ENCODE peak calls at places on chromosomes 4 and X, in seven cellular contexts. F is SK-N-SH, C is GM12878, V is GM12892, O is HepG2, D is K562, J is GM12891. G is an unnamed sample.

GRCh38 chr4:88582493-88582892 is 9.8 kb upstream of the HERC3 start:
- DNase-seq in F (no peak), C (no peak), V (no peak), O (no peak), D (no peak), J (no peak), G (no peak)

GRCh38 chr4:7503597-7503996 is 68.9 kb upstream of the PSAPL1 start:
- DNase-seq in F (no peak), C (no peak), V (no peak), O (no peak), D (no peak), J (no peak), G (no peak)

GRCh38 chr4:55214172-55214571 is 88.8 kb upstream of the KDR start:
- DNase-seq in F (peak), C (no peak), V (no peak), O (no peak), D (no peak), J (no peak), G (no peak)

GRCh38 chrX:17009856-17010650 is 63.6 kb downstream of the REPS2 start:
- DNase-seq in F (no peak), C (no peak), V (no peak), O (no peak), D (no peak), J (no peak), G (no peak)

GRCh38 chr4:139410312-139410711 is 43.6 kb upstream of the RAB33B start:
- DNase-seq in F (no peak), C (no peak), V (no peak), O (no peak), D (no peak), J (no peak), G (no peak)

GRCh38 chr4:45580306-45580705 is 543.5 kb downstream of the GABRG1 start:
- DNase-seq in F (no peak), C (no peak), V (no peak), O (no peak), D (no peak), J (no peak), G (no peak)

GRCh38 chr4:6509587-6509986 is 37.2 kb upstream of the PPP2R2C start:
- DNase-seq in F (no peak), C (no peak), V (no peak), O (no peak), D (no peak), J (no peak), G (no peak)

GRCh38 chrX:102712967-102713677 is 874 bp downstream of the GPRASP2 start:
- DNase-seq in F (peak), C (no peak), V (peak), O (no peak), D (peak), J (no peak), G (peak)

GRCh38 chr4:4479366-4479765 is 62.5 kb downstream of the STX18 start:
- DNase-seq in F (no peak), C (no peak), V (no peak), O (no peak), D (no peak), J (no peak), G (no peak)

GRCh38 chr4:128830906-128831525 is 21.5 kb downstream of the JADE1 start:
- DNase-seq in F (no peak), C (no peak), V (no peak), O (no peak), D (no peak), J (no peak), G (no peak)

GRCh38 chrX:149916745-149917392 is 12.5 kb upstream of the HSFX4 start:
- DNase-seq in F (no peak), C (peak), V (no peak), O (no peak), D (no peak), J (no peak), G (no peak)

GRCh38 chr4:153221783-153222161 is 17.5 kb downstream of the TRIM2 start:
- DNase-seq in F (no peak), C (no peak), V (no peak), O (no peak), D (no peak), J (no peak), G (no peak)

GRCh38 chr4:139458999-139459398 is 5.1 kb downstream of the RAB33B start:
- DNase-seq in F (no peak), C (no peak), V (no peak), O (peak), D (no peak), J (no peak), G (no peak)

GRCh38 chrX:16786791-16787735 is 797 bp downstream of the TXLNG start:
- DNase-seq in F (peak), C (no peak), V (peak), O (no peak), D (peak), J (peak), G (no peak)

GRCh38 chr4:64384237-64385176 is 24.7 kb downstream of the TECRL start:
- DNase-seq in F (no peak), C (no peak), V (no peak), O (no peak), D (no peak), J (no peak), G (no peak)

GRCh38 chr4:6188687-6189305 is 11.6 kb downstream of the JAKMIP1 start:
- DNase-seq in F (peak), C (no peak), V (no peak), O (no peak), D (no peak), J (no peak), G (no peak)

GRCh38 chr4:103264905-103265304 is 66.8 kb upstream of the CENPE start:
- DNase-seq in F (no peak), C (no peak), V (no peak), O (no peak), D (no peak), J (no peak), G (no peak)

GRCh38 chrX:72027024-72027913 is 104.4 kb downstream of the RTL5 start:
- DNase-seq in F (no peak), C (no peak), V (no peak), O (no peak), D (no peak), J (no peak), G (peak)

GRCh38 chrX:40090050-40090804 is 7.5 kb downstream of the BCOR start:
- DNase-seq in F (peak), C (no peak), V (no peak), O (no peak), D (peak), J (no peak), G (no peak)

GRCh38 chr4:107736924-107737448 is 17.0 kb upstream of the PAPSS1 start:
- DNase-seq in F (peak), C (no peak), V (no peak), O (peak), D (peak), J (no peak), G (peak)

GRCh38 chrX:30317308-30317707 is 8.1 kb upstream of the NR0B1 start:
- DNase-seq in F (no peak), C (no peak), V (no peak), O (no peak), D (no peak), J (no peak), G (no peak)

GRCh38 chr4:132493476-132493875 is 655.6 kb upstream of the PCDH10 start:
- DNase-seq in F (no peak), C (no peak), V (no peak), O (no peak), D (no peak), J (no peak), G (no peak)

GRCh38 chrX:84441143-84441542 is 61.1 kb downstream of the HDX start:
- DNase-seq in F (no peak), C (no peak), V (no peak), O (no peak), D (no peak), J (no peak), G (no peak)

GRCh38 chr4:5988086-5988845 is 30.0 kb downstream of the C4orf50 start:
- DNase-seq in F (no peak), C (no peak), V (no peak), O (no peak), D (no peak), J (no peak), G (no peak)

GRCh38 chrX:149248073-149248625 is 257.0 kb downstream of the IDS start:
- DNase-seq in F (no peak), C (no peak), V (no peak), O (no peak), D (no peak), J (no peak), G (no peak)

GRCh38 chr4:4783847-4784246 is 75.6 kb upstream of the MSX1 start:
- DNase-seq in F (no peak), C (no peak), V (no peak), O (no peak), D (no peak), J (no peak), G (no peak)

GRCh38 chrX:107729558-107730297 is 45.9 kb downstream of the TSC22D3 start:
- DNase-seq in F (no peak), C (no peak), V (no peak), O (no peak), D (no peak), J (no peak), G (no peak)

GRCh38 chr4:101792056-101792575 is 1.6 kb downstream of the BANK1 start:
- DNase-seq in F (no peak), C (no peak), V (no peak), O (no peak), D (no peak), J (no peak), G (no peak)

GRCh38 chr4:74546020-74546419 is 101.1 kb downstream of the AREG start:
- DNase-seq in F (no peak), C (no peak), V (no peak), O (no peak), D (no peak), J (no peak), G (no peak)

GRCh38 chr4:8435656-8436121 is 4.8 kb downstream of the ACOX3 start:
- DNase-seq in F (no peak), C (peak), V (peak), O (no peak), D (no peak), J (peak), G (no peak)

GRCh38 chr4:10164877-10165283 is 48.3 kb upstream of the WDR1 start:
- DNase-seq in F (peak), C (no peak), V (no peak), O (peak), D (peak), J (no peak), G (peak)

GRCh38 chr4:174136013-174136412 is 147.5 kb downstream of the FBXO8 start:
- DNase-seq in F (peak), C (no peak), V (no peak), O (no peak), D (no peak), J (no peak), G (no peak)

GRCh38 chr4:18203936-18204335 is 182.4 kb upstream of the LCORL start:
- DNase-seq in F (no peak), C (no peak), V (no peak), O (no peak), D (no peak), J (no peak), G (no peak)

GRCh38 chr4:89640620-89641366 is 196.2 kb downstream of the SNCA start:
- DNase-seq in F (peak), C (no peak), V (no peak), O (peak), D (peak), J (no peak), G (peak)

GRCh38 chrX:41409006-41409405 is 38.1 kb upstream of the NYX start:
- DNase-seq in F (no peak), C (no peak), V (no peak), O (no peak), D (no peak), J (no peak), G (no peak)

GRCh38 chrX:123909498-123909897 is 49.6 kb downstream of the XIAP start:
- DNase-seq in F (no peak), C (no peak), V (no peak), O (no peak), D (no peak), J (no peak), G (no peak)

DNA sequence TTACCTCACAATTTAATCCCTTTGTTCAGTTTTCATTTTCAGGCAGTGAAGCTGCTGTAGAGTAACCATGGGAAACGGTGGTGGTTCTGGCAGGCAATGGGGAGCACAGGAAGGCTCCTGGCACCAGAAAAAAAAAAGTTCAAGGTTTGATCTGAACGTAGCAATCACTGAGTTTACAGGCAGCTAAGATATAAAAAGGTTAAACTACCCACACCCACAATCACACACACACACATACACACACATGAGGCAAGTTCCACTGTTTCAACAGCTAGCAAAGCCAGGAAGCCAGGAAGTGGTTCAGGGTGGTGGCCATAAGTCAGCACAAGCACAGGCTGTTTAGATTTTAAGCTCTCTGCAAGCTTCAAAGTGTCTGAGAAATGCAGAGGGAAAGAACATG is at the start of gene SULT1B1:
- DNase-seq in F (no peak), C (no peak), V (no peak), O (no peak), D (no peak), J (no peak), G (no peak)
- TF ChIP-seq POLR2AphosphoS5 in F (no peak), C (no peak), V (no peak), O (no peak), D (no peak), J (no peak), G (no peak)

GRCh38 chr4:147453561-147454141 is 27.2 kb upstream of the EDNRA start:
- DNase-seq in F (no peak), C (no peak), V (no peak), O (no peak), D (no peak), J (no peak), G (no peak)
- TF ChIP-seq TAF1 in F (no peak), C (no peak), V (no peak), O (no peak), D (no peak), J (no peak), G (no peak)

GRCh38 chrX:56069299-56069941 is 162.7 kb upstream of the KLF8 start:
- DNase-seq in F (no peak), C (no peak), V (no peak), O (no peak), D (no peak), J (no peak), G (no peak)
- TF ChIP-seq POLR2AphosphoS5 in F (no peak), C (no peak), V (no peak), O (no peak), D (no peak), J (no peak), G (no peak)

GRCh38 chrX:119871245-119871598 is 311 bp downstream of the RNF113A start:
- DNase-seq in F (peak), C (no peak), V (no peak), O (no peak), D (no peak), J (no peak), G (no peak)

GRCh38 chrX:119871599-119872395 is at the start of the genes NDUFA1 and RNF113A:
- DNase-seq in F (peak), C (peak), V (peak), O (peak), D (peak), J (peak), G (peak)

DNA sequence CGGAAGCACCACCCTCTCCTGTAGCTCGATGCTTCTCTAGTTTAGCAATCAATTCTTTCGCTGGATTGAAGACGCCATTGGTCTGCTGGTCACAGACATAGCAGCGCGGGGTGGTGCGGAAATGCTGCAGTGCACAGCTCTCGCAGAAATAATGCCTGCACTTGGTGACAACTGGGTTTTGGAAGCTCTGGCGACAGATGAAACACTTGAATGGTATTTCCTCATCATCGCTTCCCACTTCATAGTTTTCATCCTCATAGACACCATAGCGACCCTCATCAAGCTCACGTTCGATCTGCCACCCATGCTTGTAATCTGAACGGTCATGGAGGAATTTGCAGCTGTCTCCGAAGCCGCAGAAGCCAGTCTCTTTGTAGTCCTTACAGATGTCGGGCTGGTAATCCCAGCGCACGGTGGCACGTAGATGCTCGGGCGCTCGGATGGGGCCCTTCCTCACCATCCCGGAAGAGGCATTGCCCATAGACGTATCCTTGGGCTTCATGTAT is 854 bp downstream of the RNF113A start:
- DNase-seq in F (peak), C (no peak), V (no peak), O (peak), D (peak), J (no peak), G (no peak)
- TF ChIP-seq TAF1 in F (no peak), C (no peak), V (peak), O (no peak), D (no peak), J (no peak), G (no peak)

GRCh38 chrX:38879631-38880220 is 78.5 kb downstream of the MID1IP1 start:
- DNase-seq in F (no peak), C (no peak), V (no peak), O (no peak), D (no peak), J (no peak), G (no peak)
- TF ChIP-seq POLR2AphosphoS5 in F (no peak), C (no peak), V (no peak), O (no peak), D (no peak), J (no peak), G (no peak)

GRCh38 chrX:940691-941090 is 271.8 kb downstream of the CRLF2 start:
- DNase-seq in F (no peak), C (no peak), V (no peak), O (no peak), D (no peak), J (no peak), G (no peak)
- TF ChIP-seq TAF1 in F (no peak), C (no peak), V (no peak), O (no peak), D (no peak), J (no peak), G (no peak)

DNA sequence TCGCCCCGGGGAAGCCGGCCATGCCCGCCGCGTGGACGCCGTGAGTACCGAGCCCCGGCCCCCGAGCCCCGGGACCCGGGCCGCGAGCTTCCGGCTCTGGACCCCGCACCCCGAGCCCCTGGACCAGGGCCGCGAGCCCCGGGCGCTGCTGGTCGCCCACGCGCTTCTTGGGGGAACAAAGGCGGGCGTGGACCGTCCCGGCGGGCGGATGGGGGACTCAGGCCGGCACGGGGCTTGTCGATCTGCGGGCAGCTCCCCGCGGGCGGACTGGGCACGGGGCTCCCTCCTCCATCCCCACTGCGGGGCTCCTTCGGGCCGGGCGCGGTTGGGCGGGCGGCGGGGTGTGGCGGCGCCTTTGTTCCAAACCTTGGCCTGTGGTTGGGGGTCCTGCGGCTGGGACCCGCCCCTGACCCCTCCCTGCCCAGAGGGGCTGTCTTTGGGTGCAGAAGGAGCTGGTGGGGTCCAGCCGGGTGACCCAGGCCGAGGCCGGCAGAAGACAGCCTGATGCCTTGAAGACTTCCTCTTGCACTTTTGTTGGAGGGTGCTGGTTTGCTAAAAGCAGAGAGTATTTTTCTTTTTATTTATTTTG is 25.2 kb upstream of the ADD1 start:
- DNase-seq in F (peak), C (no peak), V (no peak), O (no peak), D (no peak), J (no peak), G (no peak)
- TF ChIP-seq POLR2AphosphoS5 in F (no peak), C (no peak), V (no peak), O (no peak), D (no peak), J (no peak), G (no peak)

GRCh38 chrX:64204701-64205440 is 637 bp downstream of the AMER1 start:
- DNase-seq in F (peak), C (no peak), V (peak), O (peak), D (peak), J (peak), G (peak)
- TF ChIP-seq TAF1 in F (no peak), C (no peak), V (no peak), O (no peak), D (no peak), J (no peak), G (no peak)

GRCh38 chr4:41281038-41281634 is 24.4 kb downstream of the UCHL1 start:
- DNase-seq in F (peak), C (peak), V (peak), O (peak), D (peak), J (peak), G (no peak)
- TF ChIP-seq POLR2AphosphoS5 in F (no peak), C (no peak), V (no peak), O (no peak), D (no peak), J (no peak), G (no peak)